ENCODE peak calls at places on chromosomes 6 and 20, in six cellular contexts. One of them, this sample, is unnamed.
A peak's percentile ranks its signal among the peaks of the same experiment; 100 is the strongest.

GRCh38 chr20:14777571-14777970 is 440.2 kb upstream of the FLRT3 start:
- DNase-seq in IMR-90: no peak
- DNase-seq in mesenchymal stem cell: no peak
- DNase-seq in H1: no peak
- DNase-seq in neuronal stem cell: no peak
- DNase-seq in trophoblast cell: peak; percentile 41
- DNase-seq in this sample: no peak

GRCh38 chr20:57179265-57179664 is 87.2 kb downstream of the BMP7 start:
- DNase-seq in IMR-90: no peak
- DNase-seq in mesenchymal stem cell: no peak
- DNase-seq in H1: no peak
- DNase-seq in neuronal stem cell: no peak
- DNase-seq in trophoblast cell: no peak
- DNase-seq in this sample: no peak

GRCh38 chr6:5338177-5338960 is 77.1 kb downstream of the FARS2 start:
- DNase-seq in IMR-90: no peak
- DNase-seq in mesenchymal stem cell: no peak
- DNase-seq in H1: no peak
- DNase-seq in neuronal stem cell: no peak
- DNase-seq in trophoblast cell: no peak
- DNase-seq in this sample: no peak

GRCh38 chr6:116111552-116112528 is 11.2 kb downstream of the NT5DC1 start:
- DNase-seq in IMR-90: peak; percentile 44
- DNase-seq in mesenchymal stem cell: peak; percentile 52
- DNase-seq in H1: no peak
- DNase-seq in neuronal stem cell: no peak
- DNase-seq in trophoblast cell: peak; percentile 43
- DNase-seq in this sample: peak; percentile 63

GRCh38 chr6:53159558-53159957 is 10.9 kb upstream of the GCM1 start:
- DNase-seq in IMR-90: peak; percentile 14
- DNase-seq in mesenchymal stem cell: no peak
- DNase-seq in H1: no peak
- DNase-seq in neuronal stem cell: no peak
- DNase-seq in trophoblast cell: peak; percentile 98
- DNase-seq in this sample: no peak

GRCh38 chr20:49345538-49345937 is 67.7 kb upstream of the ZNFX1 start:
- DNase-seq in IMR-90: peak; percentile 32
- DNase-seq in mesenchymal stem cell: no peak
- DNase-seq in H1: no peak
- DNase-seq in neuronal stem cell: no peak
- DNase-seq in trophoblast cell: peak; percentile 56
- DNase-seq in this sample: no peak

GRCh38 chr20:10119336-10119735 is 84.5 kb downstream of the ANKEF1 start:
- DNase-seq in IMR-90: no peak
- DNase-seq in mesenchymal stem cell: no peak
- DNase-seq in H1: no peak
- DNase-seq in neuronal stem cell: no peak
- DNase-seq in trophoblast cell: no peak
- DNase-seq in this sample: no peak

GRCh38 chr20:36827541-36828279 is 48.2 kb upstream of the TLDC2 start:
- DNase-seq in IMR-90: no peak
- DNase-seq in mesenchymal stem cell: no peak
- DNase-seq in H1: no peak
- DNase-seq in neuronal stem cell: no peak
- DNase-seq in trophoblast cell: peak; percentile 93
- DNase-seq in this sample: no peak

GRCh38 chr6:74248966-74249365 is 553.0 kb downstream of the CD109 start:
- DNase-seq in IMR-90: peak; percentile 25
- DNase-seq in mesenchymal stem cell: peak; percentile 28
- DNase-seq in H1: no peak
- DNase-seq in neuronal stem cell: no peak
- DNase-seq in trophoblast cell: no peak
- DNase-seq in this sample: no peak

GRCh38 chr6:134431306-134431919 is 113.5 kb upstream of the SGK1 start:
- DNase-seq in IMR-90: peak; percentile 71
- DNase-seq in mesenchymal stem cell: no peak
- DNase-seq in H1: no peak
- DNase-seq in neuronal stem cell: no peak
- DNase-seq in trophoblast cell: peak; percentile 55
- DNase-seq in this sample: no peak

GRCh38 chr6:132443206-132443605 is 41.9 kb upstream of the MOXD1 start:
- DNase-seq in IMR-90: peak; percentile 20
- DNase-seq in mesenchymal stem cell: peak; percentile 53
- DNase-seq in H1: no peak
- DNase-seq in neuronal stem cell: no peak
- DNase-seq in trophoblast cell: peak; percentile 53
- DNase-seq in this sample: no peak

GRCh38 chr20:38315290-38315966 is 11.5 kb downstream of the BPI start:
- DNase-seq in IMR-90: peak; percentile 41
- DNase-seq in mesenchymal stem cell: peak; percentile 31
- DNase-seq in H1: no peak
- DNase-seq in neuronal stem cell: no peak
- DNase-seq in trophoblast cell: no peak
- DNase-seq in this sample: no peak

GRCh38 chr20:57772349-57772964 is 62.6 kb upstream of the PMEPA1 start:
- DNase-seq in IMR-90: peak; percentile 64
- DNase-seq in mesenchymal stem cell: no peak
- DNase-seq in H1: peak; percentile 53
- DNase-seq in neuronal stem cell: no peak
- DNase-seq in trophoblast cell: peak; percentile 30
- DNase-seq in this sample: peak; percentile 83

GRCh38 chr20:49676581-49677291 is 36.9 kb downstream of the B4GALT5 start:
- DNase-seq in IMR-90: peak; percentile 71
- DNase-seq in mesenchymal stem cell: peak; percentile 61
- DNase-seq in H1: no peak
- DNase-seq in neuronal stem cell: no peak
- DNase-seq in trophoblast cell: peak; percentile 60
- DNase-seq in this sample: no peak

GRCh38 chr20:53652090-53652858 is 58.6 kb upstream of the ZNF217 start:
- DNase-seq in IMR-90: peak; percentile 28
- DNase-seq in mesenchymal stem cell: peak; percentile 62
- DNase-seq in H1: no peak
- DNase-seq in neuronal stem cell: no peak
- DNase-seq in trophoblast cell: no peak
- DNase-seq in this sample: no peak

GRCh38 chr6:57135885-57136284 is 36.2 kb upstream of the BAG2 start:
- DNase-seq in IMR-90: peak; percentile 68
- DNase-seq in mesenchymal stem cell: no peak
- DNase-seq in H1: no peak
- DNase-seq in neuronal stem cell: no peak
- DNase-seq in trophoblast cell: no peak
- DNase-seq in this sample: no peak

GRCh38 chr6:42453649-42454427 is 2.1 kb upstream of the TRERF1 start:
- DNase-seq in IMR-90: peak; percentile 39
- DNase-seq in mesenchymal stem cell: peak; percentile 72
- DNase-seq in H1: no peak
- DNase-seq in neuronal stem cell: peak; percentile 66
- DNase-seq in trophoblast cell: peak; percentile 18
- DNase-seq in this sample: peak; percentile 65

GRCh38 chr6:125584468-125584939 is 164.9 kb upstream of the HEY2 start:
- DNase-seq in IMR-90: peak; percentile 1
- DNase-seq in mesenchymal stem cell: peak; percentile 77
- DNase-seq in H1: peak; percentile 80
- DNase-seq in neuronal stem cell: peak; percentile 39
- DNase-seq in trophoblast cell: peak; percentile 50
- DNase-seq in this sample: peak; percentile 89

GRCh38 chr20:47063407-47063806 is 168.8 kb downstream of the EYA2 start:
- DNase-seq in IMR-90: no peak
- DNase-seq in mesenchymal stem cell: no peak
- DNase-seq in H1: no peak
- DNase-seq in neuronal stem cell: no peak
- DNase-seq in trophoblast cell: no peak
- DNase-seq in this sample: no peak

GRCh38 chr6:63349401-63349800 is 29.6 kb upstream of the LGSN start:
- DNase-seq in IMR-90: no peak
- DNase-seq in mesenchymal stem cell: no peak
- DNase-seq in H1: no peak
- DNase-seq in neuronal stem cell: no peak
- DNase-seq in trophoblast cell: peak; percentile 82
- DNase-seq in this sample: no peak

GRCh38 chr20:51510169-51510568 is 32.4 kb downstream of the NFATC2 start:
- DNase-seq in IMR-90: no peak
- DNase-seq in mesenchymal stem cell: no peak
- DNase-seq in H1: no peak
- DNase-seq in neuronal stem cell: no peak
- DNase-seq in trophoblast cell: no peak
- DNase-seq in this sample: no peak

GRCh38 chr6:116263353-116263752 is 9.5 kb upstream of the TSPYL4 start:
- DNase-seq in IMR-90: no peak
- DNase-seq in mesenchymal stem cell: no peak
- DNase-seq in H1: no peak
- DNase-seq in neuronal stem cell: no peak
- DNase-seq in trophoblast cell: no peak
- DNase-seq in this sample: no peak

GRCh38 chr20:43322851-43323250 is 133.1 kb upstream of the PTPRT start:
- DNase-seq in IMR-90: peak; percentile 1
- DNase-seq in mesenchymal stem cell: no peak
- DNase-seq in H1: no peak
- DNase-seq in neuronal stem cell: no peak
- DNase-seq in trophoblast cell: peak; percentile 62
- DNase-seq in this sample: no peak

GRCh38 chr6:148629910-148630470 is 116.8 kb upstream of the UST start:
- DNase-seq in IMR-90: no peak
- DNase-seq in mesenchymal stem cell: no peak
- DNase-seq in H1: no peak
- DNase-seq in neuronal stem cell: no peak
- DNase-seq in trophoblast cell: no peak
- DNase-seq in this sample: no peak

GRCh38 chr20:23081263-23081811 is 4.8 kb downstream of the CD93 start:
- DNase-seq in IMR-90: no peak
- DNase-seq in mesenchymal stem cell: no peak
- DNase-seq in H1: no peak
- DNase-seq in neuronal stem cell: no peak
- DNase-seq in trophoblast cell: no peak
- DNase-seq in this sample: no peak

DNA sequence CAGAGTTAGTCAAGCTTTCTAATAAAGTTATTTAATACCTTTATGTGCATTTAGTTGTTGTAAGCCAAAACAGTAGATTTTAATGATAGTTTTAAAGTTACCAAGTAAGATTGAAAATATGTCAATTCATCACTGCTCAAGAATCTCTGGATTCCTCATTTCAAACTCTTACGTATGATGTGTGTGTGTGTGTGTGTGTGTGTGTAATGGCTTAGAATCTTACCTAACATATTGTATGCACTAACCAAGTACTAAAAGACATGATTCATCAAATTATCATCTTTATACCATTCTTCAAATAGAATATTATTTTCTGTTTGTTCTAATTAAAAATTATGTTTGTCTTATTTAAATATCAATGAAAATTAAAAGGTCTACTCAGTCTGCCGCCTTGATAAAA is 41.5 kb upstream of the ZNF337 start:
- DNase-seq in IMR-90: peak; percentile 36
- DNase-seq in mesenchymal stem cell: no peak
- DNase-seq in H1: no peak
- DNase-seq in neuronal stem cell: no peak
- DNase-seq in trophoblast cell: peak; percentile 33
- DNase-seq in this sample: no peak
- H4K91ac ChIP-seq in IMR-90: no peak overlapping the region
- H4K91ac ChIP-seq in mesenchymal stem cell: no peak overlapping the region
- H4K91ac ChIP-seq in H1: no peak overlapping the region
- H4K91ac ChIP-seq in neuronal stem cell: no peak overlapping the region
- H4K91ac ChIP-seq in trophoblast cell: no peak overlapping the region
- H4K91ac ChIP-seq in this sample: no peak overlapping the region

DNA sequence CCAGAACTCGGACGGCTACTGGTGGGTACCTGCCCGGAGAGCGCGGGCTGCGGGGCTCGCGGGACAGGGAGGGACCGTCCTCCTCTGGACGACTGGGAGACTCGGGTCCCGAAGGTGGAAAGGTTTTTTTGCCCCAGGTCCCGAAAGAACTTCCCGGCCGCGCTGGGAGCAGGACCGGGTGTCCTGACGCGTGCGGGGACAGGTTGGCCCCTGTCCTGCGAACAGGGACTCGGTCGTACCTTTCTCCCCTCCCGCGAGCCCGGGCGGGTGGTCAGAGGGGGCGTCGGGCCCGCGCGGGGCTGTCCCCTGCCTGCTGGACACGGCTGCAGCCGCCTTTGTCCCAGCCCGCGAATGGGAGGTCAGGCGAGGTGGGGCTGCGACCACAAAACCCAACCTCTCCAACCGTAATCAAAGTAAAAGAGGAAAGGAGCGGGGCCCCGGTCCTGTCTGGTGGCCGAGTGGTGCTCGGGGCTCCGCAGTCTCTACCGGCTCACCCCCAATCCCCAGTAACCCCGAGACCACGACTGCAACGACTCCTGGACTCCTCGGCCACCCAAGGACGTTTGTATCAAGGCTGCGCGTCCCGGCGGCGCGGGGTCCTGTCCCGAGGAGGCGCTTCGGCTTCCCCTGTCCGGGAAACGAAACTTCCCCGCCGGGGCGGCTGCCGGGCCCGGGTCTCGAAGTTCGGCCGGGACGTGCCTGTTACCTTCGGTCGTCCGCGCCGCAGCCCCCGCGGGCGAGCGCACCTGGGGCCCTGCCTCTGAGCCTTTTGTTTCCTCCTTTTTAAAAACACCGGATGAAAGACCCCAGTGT is 800 bp downstream of the DSP start:
- DNase-seq in IMR-90: no peak
- DNase-seq in mesenchymal stem cell: peak; percentile 46
- DNase-seq in H1: no peak
- DNase-seq in neuronal stem cell: peak; percentile 69
- DNase-seq in trophoblast cell: peak; percentile 43
- DNase-seq in this sample: peak; percentile 56
- H4K91ac ChIP-seq in IMR-90: peak overlapping the region; percentile 12
- H4K91ac ChIP-seq in mesenchymal stem cell: peak overlapping the region; percentile 34
- H4K91ac ChIP-seq in H1: peak overlapping the region; percentile 83
- H4K91ac ChIP-seq in neuronal stem cell: peak overlapping the region; percentile 85
- H4K91ac ChIP-seq in trophoblast cell: peak overlapping the region; percentile 76
- H4K91ac ChIP-seq in this sample: no peak overlapping the region

DNA sequence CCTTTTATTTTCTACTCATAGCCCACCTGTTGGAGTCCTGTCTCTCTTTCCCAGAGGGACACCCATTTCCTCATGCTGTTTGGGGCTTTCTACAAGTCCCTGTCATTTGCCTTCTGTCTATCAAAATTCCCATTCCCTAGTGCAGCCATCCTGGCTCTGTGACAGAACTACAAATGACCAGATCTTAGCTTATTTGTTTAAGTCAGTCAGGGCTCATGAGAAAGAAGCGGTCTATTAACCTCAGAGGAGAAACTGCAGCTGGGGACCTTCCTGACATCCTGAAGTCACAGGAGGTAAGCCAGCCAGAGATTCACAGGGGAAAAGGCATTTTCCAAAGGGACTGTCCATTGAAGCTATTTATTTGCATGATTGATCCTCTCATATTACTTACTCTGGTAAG is 1.7 kb upstream of the COL9A1 start:
- DNase-seq in IMR-90: no peak
- DNase-seq in mesenchymal stem cell: no peak
- DNase-seq in H1: no peak
- DNase-seq in neuronal stem cell: no peak
- DNase-seq in trophoblast cell: no peak
- DNase-seq in this sample: no peak
- H4K91ac ChIP-seq in IMR-90: no peak overlapping the region
- H4K91ac ChIP-seq in mesenchymal stem cell: no peak overlapping the region
- H4K91ac ChIP-seq in H1: no peak overlapping the region
- H4K91ac ChIP-seq in neuronal stem cell: no peak overlapping the region
- H4K91ac ChIP-seq in trophoblast cell: no peak overlapping the region
- H4K91ac ChIP-seq in this sample: no peak overlapping the region

DNA sequence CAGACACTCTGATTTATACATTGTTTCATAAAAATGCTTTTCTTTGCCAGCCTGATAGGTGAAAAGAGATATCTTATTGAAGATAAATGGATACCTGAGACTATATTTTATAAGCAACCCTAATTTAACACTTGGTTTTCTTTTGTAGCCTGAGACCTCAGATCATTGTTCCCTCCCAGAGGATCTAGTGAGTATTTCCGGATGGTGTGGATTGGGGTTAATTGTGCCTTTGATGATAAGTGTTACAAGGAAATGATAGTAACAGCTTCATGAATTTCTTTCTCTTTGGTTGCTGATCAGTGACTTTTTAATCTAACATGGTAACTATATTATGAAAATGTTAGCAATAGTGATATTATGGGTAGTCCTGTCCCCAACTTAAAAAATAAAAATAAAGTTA is 30.4 kb downstream of the KDM1B start:
- DNase-seq in IMR-90: no peak
- DNase-seq in mesenchymal stem cell: no peak
- DNase-seq in H1: no peak
- DNase-seq in neuronal stem cell: no peak
- DNase-seq in trophoblast cell: no peak
- DNase-seq in this sample: no peak
- H4K91ac ChIP-seq in IMR-90: no peak overlapping the region
- H4K91ac ChIP-seq in mesenchymal stem cell: no peak overlapping the region
- H4K91ac ChIP-seq in H1: no peak overlapping the region
- H4K91ac ChIP-seq in neuronal stem cell: no peak overlapping the region
- H4K91ac ChIP-seq in trophoblast cell: no peak overlapping the region
- H4K91ac ChIP-seq in this sample: no peak overlapping the region